ENCODE peak calls at places on chromosomes 11 and 22, in nine cellular contexts. T is RPMI7951, K is mammary epithelial cell, Q is GF-D8, Y is brain microvascular endothelial cell, B is RWPE1, Z is HT-29, C is progenitor cell of endocrine pancreas, G is fibroblast of mammary gland. W is an unnamed sample.

GRCh38 chr11:113578164-113578455 is 102.9 kb upstream of the DRD2 start:
- DNase-seq in T (peak), K (no peak), Q (no peak), Y (no peak), B (no peak), Z (no peak), C (no peak), G (no peak), W (no peak)

GRCh38 chr11:121589946-121590537 is 137.3 kb upstream of the SORL1-AS1 start:
- DNase-seq in T (no peak), K (no peak), Q (no peak), Y (no peak), B (no peak), Z (no peak), C (no peak), G (no peak), W (no peak)

GRCh38 chr22:31199187-31199586 is 12.9 kb upstream of the LIMK2 start:
- DNase-seq in T (no peak), K (no peak), Q (no peak), Y (no peak), B (no peak), Z (no peak), C (no peak), G (no peak), W (no peak)

GRCh38 chr11:110991621-110992355 is 253.7 kb upstream of the POU2AF2 start:
- DNase-seq in T (peak), K (no peak), Q (no peak), Y (no peak), B (no peak), Z (no peak), C (no peak), G (peak), W (peak)

GRCh38 chr11:26276798-26277424 is 55.0 kb upstream of the ANO3 start:
- DNase-seq in T (peak), K (peak), Q (no peak), Y (peak), B (peak), Z (peak), C (peak), G (peak), W (peak)

GRCh38 chr11:109371444-109372176 is 50.4 kb upstream of the C11orf87 start:
- DNase-seq in T (no peak), K (no peak), Q (no peak), Y (no peak), B (no peak), Z (no peak), C (no peak), G (peak), W (no peak)

GRCh38 chr22:49362393-49362792 is 465.3 kb downstream of the BRD1 start:
- DNase-seq in T (no peak), K (no peak), Q (no peak), Y (no peak), B (no peak), Z (no peak), C (no peak), G (no peak), W (no peak)

GRCh38 chr11:9821008-9821752 is 157.3 kb downstream of the SWAP70 start:
- DNase-seq in T (peak), K (no peak), Q (no peak), Y (no peak), B (no peak), Z (no peak), C (no peak), G (peak), W (no peak)

GRCh38 chr11:12359761-12360160 is 17.6 kb upstream of the PARVA start:
- DNase-seq in T (no peak), K (no peak), Q (no peak), Y (peak), B (no peak), Z (no peak), C (no peak), G (peak), W (no peak)

GRCh38 chr11:66915046-66915832 is 42.9 kb downstream of the PC start:
- DNase-seq in T (no peak), K (no peak), Q (no peak), Y (no peak), B (no peak), Z (no peak), C (no peak), G (no peak), W (no peak)

GRCh38 chr11:62922189-62922589 is 1.0 kb upstream of the CHRM1 start:
- DNase-seq in T (no peak), K (no peak), Q (no peak), Y (no peak), B (no peak), Z (no peak), C (no peak), G (no peak), W (no peak)

GRCh38 chr22:24086310-24086709 is 75.2 kb downstream of the CABIN1 start:
- DNase-seq in T (no peak), K (no peak), Q (no peak), Y (no peak), B (no peak), Z (no peak), C (no peak), G (no peak), W (no peak)

GRCh38 chr11:111639226-111639925 is 37.1 kb downstream of the SIK2 start:
- DNase-seq in T (no peak), K (no peak), Q (no peak), Y (no peak), B (no peak), Z (no peak), C (no peak), G (no peak), W (no peak)

GRCh38 chr11:128552783-128553661 is 34.3 kb downstream of the ETS1 start:
- DNase-seq in T (peak), K (peak), Q (no peak), Y (no peak), B (peak), Z (no peak), C (no peak), G (peak), W (peak)

GRCh38 chr22:27726726-27727449 is 74.7 kb downstream of the MN1 start:
- DNase-seq in T (peak), K (no peak), Q (no peak), Y (peak), B (peak), Z (no peak), C (no peak), G (peak), W (peak)

GRCh38 chr11:79052539-79052938 is 388.3 kb downstream of the TENM4 start:
- DNase-seq in T (peak), K (no peak), Q (no peak), Y (peak), B (no peak), Z (peak), C (no peak), G (no peak), W (no peak)

GRCh38 chr11:127640822-127641485 is 640.4 kb upstream of the KIRREL3 start:
- DNase-seq in T (peak), K (peak), Q (no peak), Y (peak), B (peak), Z (no peak), C (no peak), G (no peak), W (peak)

GRCh38 chr22:43042101-43042780 is 27.3 kb upstream of the PACSIN2 start:
- DNase-seq in T (peak), K (peak), Q (no peak), Y (no peak), B (no peak), Z (peak), C (no peak), G (no peak), W (no peak)

GRCh38 chr11:2552202-2552601 is 107.4 kb downstream of the KCNQ1 start:
- DNase-seq in T (no peak), K (no peak), Q (no peak), Y (no peak), B (no peak), Z (no peak), C (no peak), G (no peak), W (no peak)

GRCh38 chr22:17106785-17107546 is 14.2 kb downstream of the TMEM121B start:
- DNase-seq in T (no peak), K (no peak), Q (peak), Y (no peak), B (no peak), Z (no peak), C (no peak), G (no peak), W (no peak)

GRCh38 chr22:42792909-42793847 is 63.9 kb downstream of the ARFGAP3 start:
- DNase-seq in T (no peak), K (no peak), Q (no peak), Y (no peak), B (no peak), Z (no peak), C (no peak), G (no peak), W (no peak)